ENCODE peak calls at places on chromosomes 3 and 15, in eight cellular contexts. T, Z, O, A, G, V, M and W are unnamed samples.

GRCh38 chr3:98556164-98557130 is 24.7 kb downstream of the GPR15 start:
- DNase-seq in M (no peak), T (no peak), A (no peak), Z (peak; percentile 52), G (no peak), O (no peak), V (no peak), W (no peak)

GRCh38 chr3:137163958-137164357 is 206.2 kb downstream of the IL20RB start:
- DNase-seq in G (no peak), O (no peak), M (no peak), T (no peak), V (no peak), A (no peak), Z (no peak), W (no peak)

GRCh38 chr3:157508461-157508860 is 5.2 kb upstream of the VEPH1 start:
- DNase-seq in A (no peak), T (no peak), Z (no peak), M (no peak), V (no peak), O (no peak), G (no peak), W (no peak)

GRCh38 chr3:169071003-169071402 is 592.5 kb downstream of the MECOM start:
- DNase-seq in A (no peak), O (no peak), V (no peak), M (no peak), T (no peak), Z (peak; percentile 24), G (no peak), W (no peak)

GRCh38 chr3:45552031-45552772 is 42.3 kb upstream of the LIMD1 start:
- DNase-seq in M (no peak), Z (no peak), T (no peak), V (no peak), O (peak; percentile 65), G (no peak), A (no peak), W (no peak)

GRCh38 chr15:34264070-34264469 is 39.3 kb downstream of the EMC4 start:
- DNase-seq in G (no peak), A (no peak), M (no peak), T (no peak), Z (no peak), V (no peak), O (no peak), W (no peak)

GRCh38 chr15:83380682-83381081 is 66.5 kb upstream of the SH3GL3 start:
- DNase-seq in T (no peak), A (no peak), V (no peak), G (no peak), Z (peak; percentile 35), O (no peak), M (peak; percentile 45), W (peak; percentile 69)

GRCh38 chr15:78056714-78057269 is 20.7 kb downstream of the TBC1D2B start:
- DNase-seq in Z (peak; percentile 26), G (no peak), V (no peak), T (no peak), O (no peak), A (no peak), M (peak; percentile 41), W (no peak)

GRCh38 chr3:115071122-115071521 is 76.0 kb downstream of the ZBTB20 start:
- DNase-seq in V (no peak), G (no peak), O (no peak), Z (no peak), M (no peak), A (no peak), T (no peak), W (no peak)

GRCh38 chr15:71114066-71114680 is 1.1 kb upstream of the THSD4 start:
- DNase-seq in Z (no peak), A (no peak), T (no peak), O (no peak), V (no peak), G (no peak), M (no peak), W (peak; percentile 7)

GRCh38 chr15:65156692-65157091 is 23.1 kb upstream of the PDCD7 start:
- DNase-seq in T (no peak), V (no peak), G (no peak), O (no peak), Z (no peak), A (no peak), M (no peak), W (no peak)

GRCh38 chr3:13581485-13582365 is 32.8 kb downstream of the FBLN2 start:
- DNase-seq in O (no peak), A (no peak), M (no peak), Z (no peak), V (no peak), G (no peak), T (no peak), W (no peak)

GRCh38 chr3:42518800-42519567 is 16.5 kb downstream of the VIPR1 start:
- DNase-seq in Z (no peak), V (peak; percentile 85), A (no peak), M (no peak), O (no peak), G (no peak), T (no peak), W (peak; percentile 61)

GRCh38 chr3:176302271-176302670 is 895.0 kb downstream of the TBL1XR1 start:
- DNase-seq in Z (no peak), G (no peak), V (no peak), O (no peak), T (no peak), A (no peak), M (no peak), W (no peak)

GRCh38 chr3:71057526-71057894 is 526.0 kb downstream of the FOXP1 start:
- DNase-seq in M (no peak), T (no peak), G (no peak), V (no peak), A (no peak), Z (no peak), O (no peak), W (no peak)

GRCh38 chr3:127639173-127640030 is 10.4 kb downstream of the PODXL2 start:
- DNase-seq in G (no peak), A (peak; percentile 81), M (no peak), T (no peak), V (no peak), O (no peak), Z (peak; percentile 29), W (no peak)

GRCh38 chr3:126556637-126557414 is 1.9 kb downstream of the C3orf22 start:
- DNase-seq in Z (no peak), A (no peak), M (no peak), G (no peak), O (peak; percentile 62), T (no peak), V (peak; percentile 31), W (no peak)
- H3K9me3 ChIP-seq in Z (no peaks in the 10 kb centered on the region), A (no peaks in the 10 kb centered on the region), M (no peaks in the 10 kb centered on the region), G (no peaks in the 10 kb centered on the region), O (no peaks in the 10 kb centered on the region), T (no peaks in the 10 kb centered on the region), V (no peaks in the 10 kb centered on the region), W (no peaks in the 10 kb centered on the region)

DNA sequence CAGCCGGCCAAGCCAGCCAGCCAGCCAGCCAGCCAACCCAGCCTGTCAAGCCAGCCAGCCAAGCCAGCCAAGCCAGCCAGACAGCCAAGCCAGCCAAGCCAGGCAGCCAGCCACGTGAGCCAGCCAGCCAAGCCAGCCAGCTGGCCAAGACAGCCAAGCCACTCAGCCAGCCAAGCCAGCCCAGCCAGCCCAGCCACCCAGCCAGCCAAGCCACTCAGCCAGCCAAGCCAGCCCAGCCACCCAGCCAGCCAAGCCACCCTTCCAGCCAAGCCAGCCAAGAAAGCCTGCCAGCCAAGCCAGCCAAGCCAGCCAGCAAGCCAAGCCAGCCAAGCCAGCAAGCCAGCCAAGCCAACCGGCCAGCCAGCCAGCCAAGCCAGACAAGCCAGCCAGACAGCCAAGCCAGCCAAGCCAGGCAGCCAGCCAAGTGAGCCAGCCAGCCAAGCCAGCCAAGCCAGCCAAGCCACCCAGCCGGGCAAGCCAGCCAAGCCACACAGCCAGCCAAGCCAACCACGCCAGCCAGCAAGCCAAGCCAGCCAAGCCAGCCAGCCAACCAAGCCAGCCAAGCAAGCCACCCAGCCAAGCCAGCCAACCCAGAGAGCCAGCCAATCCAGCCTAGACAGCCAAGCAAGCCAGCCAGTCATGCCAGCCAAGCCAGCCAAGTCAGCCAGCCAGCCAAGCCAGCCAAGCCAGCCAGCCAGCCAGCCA is 199.5 kb downstream of the GOLGA6L6 start:
- DNase-seq in A (peak; percentile 42), G (peak; percentile 65), Z (no peak), T (peak; percentile 63), O (peak; percentile 98), M (peak; percentile 47), V (no peak), W (no peak)
- H3K9me3 ChIP-seq in A (peaks cover 64% of the 10 kb centered on the region), G (peaks cover 6% of the 10 kb centered on the region), Z (peaks cover 17% of the 10 kb centered on the region), T (no peaks in the 10 kb centered on the region), O (peaks cover 30% of the 10 kb centered on the region), M (no peaks in the 10 kb centered on the region), V (peaks cover 40% of the 10 kb centered on the region), W (peaks cover 52% of the 10 kb centered on the region)

GRCh38 chr15:25171856-25172687 is 217.3 kb downstream of the SNRPN start:
- DNase-seq in O (no peak), V (no peak), A (no peak), G (no peak), M (peak; percentile 4), T (peak; percentile 26), Z (no peak), W (no peak)
- H3K9me3 ChIP-seq in O (peaks cover 46% of the 10 kb centered on the region), V (peaks cover 51% of the 10 kb centered on the region), A (peaks cover 63% of the 10 kb centered on the region), G (no peaks in the 10 kb centered on the region), M (no peaks in the 10 kb centered on the region), T (no peaks in the 10 kb centered on the region), Z (peaks cover 15% of the 10 kb centered on the region), W (no peaks in the 10 kb centered on the region)

GRCh38 chr15:90038639-90039095 is 37.5 kb downstream of the ZNF710 start:
- DNase-seq in Z (no peak), V (no peak), O (no peak), T (no peak), G (no peak), A (no peak), M (no peak), W (no peak)

GRCh38 chr15:90037961-90038633 is 37.0 kb downstream of the ZNF710 start:
- DNase-seq in M (no peak), O (no peak), Z (peak; percentile 45), G (no peak), A (no peak), T (no peak), V (no peak), W (no peak)

GRCh38 chr15:90036343-90036742 is 35.2 kb downstream of the ZNF710 start:
- DNase-seq in T (no peak), M (no peak), Z (no peak), G (no peak), V (no peak), A (no peak), O (peak; percentile 41), W (no peak)

GRCh38 chr15:90036806-90037509 is 35.8 kb downstream of the ZNF710 start:
- DNase-seq in M (no peak), A (no peak), O (no peak), T (peak; percentile 74), Z (no peak), G (no peak), V (no peak), W (no peak)

DNA sequence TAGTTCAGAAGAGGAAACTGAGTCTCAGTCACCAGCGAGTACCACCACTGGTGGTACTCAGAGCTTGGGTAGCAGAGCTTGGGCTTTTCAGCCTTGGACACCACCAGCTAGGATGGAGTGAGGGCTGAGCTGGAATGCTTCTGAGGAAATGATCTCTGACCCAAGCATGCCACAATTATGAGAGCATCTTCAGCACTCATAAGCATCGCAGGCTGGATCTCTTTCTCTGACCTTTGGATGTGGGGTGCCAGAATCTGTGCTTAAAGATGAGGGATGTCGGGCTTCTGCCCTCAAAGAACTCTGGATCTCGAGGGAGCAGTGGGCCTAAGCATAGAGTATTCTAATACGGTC is 36.4 kb downstream of the ZNF710 start:
- DNase-seq in Z (peak; percentile 78), V (no peak), G (no peak), O (peak; percentile 34), A (no peak), M (no peak), T (no peak), W (no peak)
- H3K9me3 ChIP-seq in Z (no peaks in the 10 kb centered on the region), V (no peaks in the 10 kb centered on the region), G (no peaks in the 10 kb centered on the region), O (no peaks in the 10 kb centered on the region), A (no peaks in the 10 kb centered on the region), M (no peaks in the 10 kb centered on the region), T (no peaks in the 10 kb centered on the region), W (no peaks in the 10 kb centered on the region)